ENCODE peak calls at places on chromosomes 16 and 17, in eight cellular contexts. One of them, this sample, is unnamed.

GRCh38 chr16:23519282-23519681 is 9.0 kb upstream of the GGA2 start:
- ATAC-seq in HCT116: peak
- ATAC-seq in IMR-90: no peak
- ATAC-seq in HepG2: peak
- ATAC-seq in heart left ventricle: no peak
- ATAC-seq in K562: peak
- ATAC-seq in upper lobe of left lung: no peak
- ATAC-seq in gastrocnemius medialis: no peak
- ATAC-seq in this sample: no peak

GRCh38 chr16:70696952-70697600 is 11.2 kb upstream of the MTSS2 start:
- ATAC-seq in upper lobe of left lung: no peak
- ATAC-seq in HepG2: no peak
- ATAC-seq in gastrocnemius medialis: no peak
- ATAC-seq in HCT116: no peak
- ATAC-seq in IMR-90: no peak
- ATAC-seq in K562: no peak
- ATAC-seq in heart left ventricle: no peak
- ATAC-seq in this sample: no peak

GRCh38 chr17:48715496-48716399 is 6.6 kb downstream of the PRAC1 start:
- ATAC-seq in K562: no peak
- ATAC-seq in IMR-90: no peak
- ATAC-seq in heart left ventricle: no peak
- ATAC-seq in gastrocnemius medialis: no peak
- ATAC-seq in HCT116: no peak
- ATAC-seq in upper lobe of left lung: no peak
- ATAC-seq in HepG2: no peak
- ATAC-seq in this sample: no peak

GRCh38 chr17:4232168-4232813 is 31.5 kb downstream of the ANKFY1 start:
- ATAC-seq in IMR-90: no peak
- ATAC-seq in K562: no peak
- ATAC-seq in gastrocnemius medialis: peak
- ATAC-seq in heart left ventricle: no peak
- ATAC-seq in upper lobe of left lung: peak
- ATAC-seq in HCT116: no peak
- ATAC-seq in HepG2: no peak
- ATAC-seq in this sample: no peak

GRCh38 chr16:73186752-73187151 is 138.8 kb upstream of the ZFHX3 start:
- ATAC-seq in K562: no peak
- ATAC-seq in HCT116: no peak
- ATAC-seq in upper lobe of left lung: no peak
- ATAC-seq in heart left ventricle: no peak
- ATAC-seq in IMR-90: no peak
- ATAC-seq in HepG2: no peak
- ATAC-seq in gastrocnemius medialis: no peak
- ATAC-seq in this sample: no peak

GRCh38 chr16:4486126-4486893 is 10.1 kb downstream of the HMOX2 start:
- ATAC-seq in gastrocnemius medialis: peak
- ATAC-seq in HepG2: peak
- ATAC-seq in heart left ventricle: peak
- ATAC-seq in K562: no peak
- ATAC-seq in IMR-90: no peak
- ATAC-seq in upper lobe of left lung: no peak
- ATAC-seq in HCT116: no peak
- ATAC-seq in this sample: peak

GRCh38 chr17:78791840-78792709 is 10.0 kb upstream of the CYTH1 start:
- ATAC-seq in gastrocnemius medialis: no peak
- ATAC-seq in HepG2: peak
- ATAC-seq in IMR-90: peak
- ATAC-seq in upper lobe of left lung: no peak
- ATAC-seq in heart left ventricle: no peak
- ATAC-seq in K562: no peak
- ATAC-seq in HCT116: peak
- ATAC-seq in this sample: no peak

GRCh38 chr16:70608516-70608915 is 37.8 kb upstream of the IL34 start:
- ATAC-seq in HepG2: no peak
- ATAC-seq in IMR-90: no peak
- ATAC-seq in HCT116: peak
- ATAC-seq in heart left ventricle: no peak
- ATAC-seq in upper lobe of left lung: no peak
- ATAC-seq in K562: no peak
- ATAC-seq in gastrocnemius medialis: no peak
- ATAC-seq in this sample: no peak

GRCh38 chr17:79800325-79801155 is 3.7 kb upstream of the CBX8 start:
- ATAC-seq in IMR-90: no peak
- ATAC-seq in HepG2: peak
- ATAC-seq in heart left ventricle: no peak
- ATAC-seq in upper lobe of left lung: no peak
- ATAC-seq in K562: no peak
- ATAC-seq in gastrocnemius medialis: no peak
- ATAC-seq in HCT116: peak
- ATAC-seq in this sample: no peak

GRCh38 chr16:27217256-27217655 is 13.9 kb downstream of the KDM8 start:
- ATAC-seq in heart left ventricle: no peak
- ATAC-seq in gastrocnemius medialis: peak
- ATAC-seq in IMR-90: peak
- ATAC-seq in HepG2: no peak
- ATAC-seq in upper lobe of left lung: peak
- ATAC-seq in HCT116: peak
- ATAC-seq in K562: peak
- ATAC-seq in this sample: peak

GRCh38 chr16:2212362-2213324 is 2.0 kb upstream of the BRICD5 start:
- ATAC-seq in heart left ventricle: peak
- ATAC-seq in HepG2: no peak
- ATAC-seq in HCT116: no peak
- ATAC-seq in IMR-90: no peak
- ATAC-seq in gastrocnemius medialis: peak
- ATAC-seq in K562: no peak
- ATAC-seq in upper lobe of left lung: no peak
- ATAC-seq in this sample: no peak

GRCh38 chr16:77786448-77786847 is 1.9 kb upstream of the VAT1L start:
- ATAC-seq in gastrocnemius medialis: no peak
- ATAC-seq in HCT116: no peak
- ATAC-seq in HepG2: no peak
- ATAC-seq in upper lobe of left lung: no peak
- ATAC-seq in IMR-90: no peak
- ATAC-seq in heart left ventricle: no peak
- ATAC-seq in K562: no peak
- ATAC-seq in this sample: no peak

GRCh38 chr17:33888455-33888854 is 366.6 kb upstream of the CCL2 start:
- ATAC-seq in HepG2: no peak
- ATAC-seq in gastrocnemius medialis: no peak
- ATAC-seq in upper lobe of left lung: no peak
- ATAC-seq in IMR-90: no peak
- ATAC-seq in HCT116: no peak
- ATAC-seq in heart left ventricle: no peak
- ATAC-seq in K562: no peak
- ATAC-seq in this sample: no peak

GRCh38 chr17:33889766-33890165 is 365.3 kb upstream of the CCL2 start:
- ATAC-seq in HepG2: no peak
- ATAC-seq in HCT116: no peak
- ATAC-seq in heart left ventricle: no peak
- ATAC-seq in IMR-90: no peak
- ATAC-seq in upper lobe of left lung: no peak
- ATAC-seq in K562: no peak
- ATAC-seq in gastrocnemius medialis: no peak
- ATAC-seq in this sample: no peak

GRCh38 chr17:33892677-33893076 is 362.4 kb upstream of the CCL2 start:
- ATAC-seq in HepG2: no peak
- ATAC-seq in HCT116: no peak
- ATAC-seq in K562: no peak
- ATAC-seq in gastrocnemius medialis: no peak
- ATAC-seq in upper lobe of left lung: no peak
- ATAC-seq in heart left ventricle: no peak
- ATAC-seq in IMR-90: no peak
- ATAC-seq in this sample: no peak

GRCh38 chr17:33893192-33893591 is 361.9 kb upstream of the CCL2 start:
- ATAC-seq in HepG2: no peak
- ATAC-seq in gastrocnemius medialis: no peak
- ATAC-seq in K562: no peak
- ATAC-seq in upper lobe of left lung: no peak
- ATAC-seq in heart left ventricle: no peak
- ATAC-seq in HCT116: no peak
- ATAC-seq in IMR-90: no peak
- ATAC-seq in this sample: no peak

GRCh38 chr17:33889079-33889478 is 366.0 kb upstream of the CCL2 start:
- ATAC-seq in K562: peak
- ATAC-seq in IMR-90: no peak
- ATAC-seq in HepG2: no peak
- ATAC-seq in upper lobe of left lung: no peak
- ATAC-seq in heart left ventricle: no peak
- ATAC-seq in HCT116: no peak
- ATAC-seq in gastrocnemius medialis: no peak
- ATAC-seq in this sample: no peak
- TF ChIP-seq POLR2A in K562: no peak
- TF ChIP-seq POLR2A in IMR-90: no peak
- TF ChIP-seq POLR2A in HepG2: no peak
- TF ChIP-seq POLR2A in upper lobe of left lung: no peak
- TF ChIP-seq POLR2A in heart left ventricle: no peak
- TF ChIP-seq POLR2A in HCT116: no peak
- TF ChIP-seq POLR2A in gastrocnemius medialis: no peak
- TF ChIP-seq POLR2A in this sample: no peak

GRCh38 chr17:29177541-29177870 is 2.7 kb downstream of the MYO18A start:
- ATAC-seq in heart left ventricle: no peak
- ATAC-seq in gastrocnemius medialis: no peak
- ATAC-seq in K562: no peak
- ATAC-seq in upper lobe of left lung: no peak
- ATAC-seq in IMR-90: no peak
- ATAC-seq in HepG2: no peak
- ATAC-seq in HCT116: no peak
- ATAC-seq in this sample: no peak

GRCh38 chr17:29176500-29177351 is 3.5 kb downstream of the MYO18A start:
- ATAC-seq in upper lobe of left lung: peak
- ATAC-seq in HepG2: peak
- ATAC-seq in gastrocnemius medialis: peak
- ATAC-seq in HCT116: peak
- ATAC-seq in heart left ventricle: no peak
- ATAC-seq in IMR-90: peak
- ATAC-seq in K562: peak
- ATAC-seq in this sample: peak

GRCh38 chr17:29177871-29178749 is 2.1 kb downstream of the MYO18A start:
- ATAC-seq in K562: peak
- ATAC-seq in IMR-90: no peak
- ATAC-seq in gastrocnemius medialis: no peak
- ATAC-seq in HepG2: peak
- ATAC-seq in upper lobe of left lung: no peak
- ATAC-seq in HCT116: no peak
- ATAC-seq in heart left ventricle: peak
- ATAC-seq in this sample: no peak

GRCh38 chr17:29172589-29172988 is 7.6 kb downstream of the MYO18A start:
- ATAC-seq in K562: no peak
- ATAC-seq in IMR-90: no peak
- ATAC-seq in HCT116: no peak
- ATAC-seq in gastrocnemius medialis: no peak
- ATAC-seq in upper lobe of left lung: no peak
- ATAC-seq in heart left ventricle: no peak
- ATAC-seq in HepG2: no peak
- ATAC-seq in this sample: no peak

GRCh38 chr17:29175349-29175748 is 4.8 kb downstream of the MYO18A start:
- ATAC-seq in HCT116: no peak
- ATAC-seq in HepG2: no peak
- ATAC-seq in heart left ventricle: no peak
- ATAC-seq in upper lobe of left lung: no peak
- ATAC-seq in K562: no peak
- ATAC-seq in IMR-90: no peak
- ATAC-seq in gastrocnemius medialis: no peak
- ATAC-seq in this sample: no peak
- H3K27ac ChIP-seq in HCT116: no peak
- H3K27ac ChIP-seq in HepG2: no peak
- H3K27ac ChIP-seq in heart left ventricle: no peak
- H3K27ac ChIP-seq in upper lobe of left lung: peak
- H3K27ac ChIP-seq in K562: no peak
- H3K27ac ChIP-seq in IMR-90: no peak
- H3K27ac ChIP-seq in gastrocnemius medialis: no peak
- H3K27ac ChIP-seq in this sample: no peak

DNA sequence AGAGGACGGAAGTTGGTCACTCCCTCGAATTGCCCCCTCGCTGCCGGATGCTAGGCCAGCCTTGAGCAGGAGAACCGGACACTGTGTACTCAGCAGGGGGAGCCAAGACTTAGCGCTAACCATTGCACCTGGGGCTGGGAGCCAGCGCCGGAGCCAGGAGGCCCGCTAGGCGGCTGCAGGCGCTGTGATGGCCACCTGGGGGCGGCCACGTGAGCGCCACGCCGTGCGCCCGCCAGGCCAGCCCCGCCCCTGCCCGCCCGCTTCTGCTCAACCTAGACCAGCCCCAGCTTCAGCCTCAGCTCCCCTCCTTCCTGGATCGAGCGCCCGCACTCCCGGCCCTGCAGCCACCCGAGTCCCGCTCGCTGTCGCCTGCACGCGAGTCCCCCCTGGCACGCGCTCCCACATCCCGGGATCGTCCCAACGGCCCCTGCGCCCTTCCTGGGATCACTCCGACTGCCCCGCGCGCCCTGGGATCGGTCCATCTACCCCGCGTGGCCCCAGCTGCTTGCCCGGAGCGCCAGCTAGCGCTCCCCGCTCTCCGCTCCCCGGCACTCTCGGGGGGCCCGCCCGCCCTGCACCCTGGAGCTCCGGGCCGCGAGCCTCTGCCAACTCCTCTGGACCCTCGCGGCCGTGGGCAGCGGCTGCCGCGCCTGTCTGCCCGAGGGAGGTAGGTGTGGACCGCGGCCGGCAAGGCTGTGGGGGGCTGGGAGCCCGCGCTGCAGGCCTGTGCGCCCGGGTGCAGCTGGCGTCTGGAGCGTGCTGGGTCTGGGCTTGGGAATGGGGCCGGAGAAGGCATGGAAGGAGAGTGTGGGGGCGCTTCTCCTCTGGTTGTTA is at the start of gene EEF2K:
- ATAC-seq in HCT116: peak
- ATAC-seq in heart left ventricle: peak
- ATAC-seq in K562: peak
- ATAC-seq in IMR-90: peak
- ATAC-seq in upper lobe of left lung: peak
- ATAC-seq in HepG2: peak
- ATAC-seq in gastrocnemius medialis: peak
- ATAC-seq in this sample: peak
- TF ChIP-seq POLR2A in HCT116: no peak
- TF ChIP-seq POLR2A in heart left ventricle: no peak
- TF ChIP-seq POLR2A in K562: no peak
- TF ChIP-seq POLR2A in IMR-90: no peak
- TF ChIP-seq POLR2A in upper lobe of left lung: no peak
- TF ChIP-seq POLR2A in HepG2: peak
- TF ChIP-seq POLR2A in gastrocnemius medialis: peak
- TF ChIP-seq POLR2A in this sample: peak

DNA sequence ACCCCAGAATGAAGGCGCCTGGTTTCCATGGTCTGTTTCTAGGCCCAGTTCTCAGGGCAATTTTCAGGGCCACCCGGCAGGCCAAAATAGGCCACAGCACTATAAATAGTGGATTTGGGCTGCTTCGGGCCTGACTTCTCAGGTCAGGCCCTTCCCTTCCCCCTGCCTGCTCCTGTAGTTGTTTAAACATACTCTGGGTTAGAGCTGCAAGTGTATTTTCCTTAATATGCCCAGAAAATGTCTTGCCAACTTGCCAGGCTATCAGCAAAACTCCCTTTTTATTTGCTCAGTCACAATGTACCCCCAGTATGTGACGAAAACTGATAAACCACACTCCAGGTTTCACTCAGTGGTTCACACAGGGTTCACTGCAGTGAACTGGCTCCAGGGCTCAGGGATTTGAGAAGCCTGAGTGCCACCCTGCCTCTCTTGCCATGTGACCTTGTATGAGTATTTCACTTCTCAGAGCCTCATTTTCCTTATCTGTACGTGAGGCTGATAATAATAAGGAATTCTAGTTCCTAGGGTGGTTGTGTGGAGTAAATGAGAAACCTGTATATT is 76.5 kb downstream of the GPRC5B start:
- ATAC-seq in IMR-90: no peak
- ATAC-seq in HepG2: peak
- ATAC-seq in gastrocnemius medialis: peak
- ATAC-seq in HCT116: no peak
- ATAC-seq in heart left ventricle: no peak
- ATAC-seq in upper lobe of left lung: no peak
- ATAC-seq in K562: no peak
- ATAC-seq in this sample: no peak
- H3K27ac ChIP-seq in IMR-90: no peak
- H3K27ac ChIP-seq in HepG2: no peak
- H3K27ac ChIP-seq in gastrocnemius medialis: peak
- H3K27ac ChIP-seq in HCT116: no peak
- H3K27ac ChIP-seq in heart left ventricle: no peak
- H3K27ac ChIP-seq in upper lobe of left lung: peak
- H3K27ac ChIP-seq in K562: no peak
- H3K27ac ChIP-seq in this sample: no peak

This sample was measured in gastroesophageal sphincter.